ENCODE peak calls at places on chromosomes 4 and X, in nine cellular contexts. C, Z, N, P, J, L, E, B and M are unnamed samples.
A peak's percentile ranks its signal among the peaks of the same experiment; 100 is the strongest.

GRCh38 chr4:48379587-48380140 is 38.3 kb downstream of the SLAIN2 start:
- DNase-seq in C (no peak), Z (no peak), N (no peak), P (no peak), J (no peak), L (no peak), E (no peak), B (no peak), M (no peak)

GRCh38 chr4:128427832-128428366 is 140.3 kb upstream of the PGRMC2 start:
- DNase-seq in C (peak; percentile 68), Z (peak; percentile 51), N (no peak), P (no peak), J (no peak), L (no peak), E (no peak), B (no peak), M (no peak)

GRCh38 chr4:10161840-10162239 is 45.2 kb upstream of the WDR1 start:
- DNase-seq in C (no peak), Z (no peak), N (no peak), P (no peak), J (no peak), L (no peak), E (no peak), B (no peak), M (peak; percentile 65)

GRCh38 chr4:158050942-158051341 is 121.9 kb downstream of the GASK1B start:
- DNase-seq in C (no peak), Z (no peak), N (no peak), P (no peak), J (no peak), L (no peak), E (no peak), B (no peak), M (no peak)

GRCh38 chr4:54234497-54235205 is 5.6 kb downstream of the PDGFRA start:
- DNase-seq in C (no peak), Z (no peak), N (no peak), P (no peak), J (no peak), L (no peak), E (peak; percentile 32), B (no peak), M (no peak)

GRCh38 chr4:147547314-147548056 is 66.6 kb downstream of the EDNRA start:
- DNase-seq in C (peak; percentile 32), Z (no peak), N (no peak), P (peak; percentile 9), J (no peak), L (no peak), E (no peak), B (no peak), M (no peak)

GRCh38 chrX:12403474-12404082 is 265.3 kb downstream of the FRMPD4 start:
- DNase-seq in C (no peak), Z (no peak), N (no peak), P (no peak), J (no peak), L (no peak), E (no peak), B (no peak), M (no peak)

GRCh38 chrX:150869450-150869849 is 29.0 kb downstream of the CD99L2 start:
- DNase-seq in C (no peak), Z (no peak), N (no peak), P (no peak), J (peak; percentile 25), L (no peak), E (no peak), B (no peak), M (no peak)

GRCh38 chr4:55411621-55412020 is 15.9 kb downstream of the TMEM165 start:
- DNase-seq in C (no peak), Z (no peak), N (no peak), P (no peak), J (no peak), L (no peak), E (no peak), B (no peak), M (no peak)

GRCh38 chr4:152408514-152409327 is 127.2 kb downstream of the FBXW7 start:
- DNase-seq in C (peak; percentile 25), Z (peak; percentile 10), N (no peak), P (peak; percentile 13), J (no peak), L (peak; percentile 5), E (no peak), B (peak; percentile 22), M (peak; percentile 23)

GRCh38 chr4:132334081-132334480 is 815.0 kb upstream of the PCDH10 start:
- DNase-seq in C (peak; percentile 42), Z (no peak), N (no peak), P (no peak), J (no peak), L (no peak), E (no peak), B (no peak), M (no peak)

GRCh38 chr4:105283501-105283900 is 136.8 kb downstream of the TET2 start:
- DNase-seq in C (peak; percentile 17), Z (no peak), N (no peak), P (no peak), J (no peak), L (no peak), E (no peak), B (no peak), M (no peak)

GRCh38 chr4:91681544-91681943 is 622.2 kb upstream of the GRID2 start:
- DNase-seq in C (no peak), Z (no peak), N (no peak), P (no peak), J (no peak), L (no peak), E (no peak), B (no peak), M (no peak)

GRCh38 chr4:125432078-125432477 is 117.3 kb downstream of the FAT4 start:
- DNase-seq in C (peak; percentile 12), Z (no peak), N (no peak), P (no peak), J (no peak), L (peak; percentile 11), E (no peak), B (peak; percentile 13), M (no peak)

GRCh38 chrX:110418220-110418856 is 59.7 kb downstream of the RTL9 start:
- DNase-seq in C (peak; percentile 70), Z (no peak), N (no peak), P (peak; percentile 23), J (no peak), L (peak; percentile 49), E (no peak), B (peak; percentile 10), M (no peak)
- TF ChIP-seq CTCF in C (peak; percentile 72), Z (peak; percentile 68), N (peak; percentile 22), P (peak; percentile 42), J (peak; percentile 69), L (peak; percentile 55), E (no peak), B (peak; percentile 26), M (no peak)

GRCh38 chrX:114952696-114953095 is 64.7 kb downstream of the IL13RA2 start:
- DNase-seq in C (no peak), Z (no peak), N (no peak), P (no peak), J (no peak), L (no peak), E (no peak), B (no peak), M (no peak)
- TF ChIP-seq CTCF in C (no peak), Z (peak; percentile 5), N (no peak), P (no peak), J (no peak), L (no peak), E (no peak), B (no peak), M (no peak)

GRCh38 chrX:115896362-115896761 is 274.2 kb upstream of the AGTR2 start:
- DNase-seq in C (no peak), Z (no peak), N (no peak), P (no peak), J (peak; percentile 70), L (no peak), E (no peak), B (no peak), M (no peak)

GRCh38 chrX:115895678-115896329 is 274.7 kb upstream of the AGTR2 start:
- DNase-seq in C (no peak), Z (no peak), N (no peak), P (no peak), J (peak; percentile 83), L (no peak), E (no peak), B (no peak), M (no peak)

GRCh38 chrX:115897956-115898355 is 272.6 kb upstream of the AGTR2 start:
- DNase-seq in C (no peak), Z (no peak), N (no peak), P (no peak), J (no peak), L (no peak), E (no peak), B (no peak), M (no peak)

GRCh38 chrX:115900425-115900824 is 270.1 kb upstream of the AGTR2 start:
- DNase-seq in C (no peak), Z (no peak), N (no peak), P (no peak), J (peak; percentile 57), L (no peak), E (no peak), B (no peak), M (no peak)

DNA sequence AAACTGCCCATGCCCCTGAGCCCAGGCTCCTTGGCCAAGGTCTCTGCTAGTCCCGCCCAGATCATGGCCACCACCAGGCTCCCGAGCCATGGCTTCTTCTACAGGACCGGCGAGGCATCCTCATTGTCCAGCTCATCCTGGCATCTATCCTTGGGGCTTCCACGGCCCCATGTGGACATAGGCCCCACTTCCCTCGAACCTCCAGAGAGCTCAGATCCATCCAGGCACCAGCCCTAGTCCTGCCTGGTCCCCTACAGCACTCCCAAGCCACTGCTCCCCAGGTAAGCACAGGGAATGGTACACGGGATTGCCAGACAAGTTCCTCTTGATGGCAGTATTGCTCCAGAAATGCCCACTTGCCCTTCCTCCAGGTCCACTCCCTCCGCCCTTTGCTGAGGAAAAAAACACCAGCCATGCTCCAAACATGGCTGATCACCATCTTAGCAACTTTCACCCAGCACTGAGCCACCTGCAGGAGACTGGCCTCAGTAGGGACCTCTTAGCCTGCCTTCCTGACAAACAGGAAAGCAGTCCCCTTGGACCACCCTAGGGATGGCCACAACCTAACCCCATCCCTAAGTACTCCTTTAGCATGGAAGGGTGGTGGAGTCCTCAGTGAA is 272.1 kb upstream of the AGTR2 start:
- DNase-seq in C (no peak), Z (no peak), N (peak; percentile 64), P (peak; percentile 59), J (peak; percentile 73), L (no peak), E (no peak), B (peak; percentile 15), M (no peak)
- TF ChIP-seq CTCF in C (no peak), Z (peak; percentile 31), N (peak; percentile 27), P (peak; percentile 74), J (no peak), L (no peak), E (no peak), B (no peak), M (no peak)

DNA sequence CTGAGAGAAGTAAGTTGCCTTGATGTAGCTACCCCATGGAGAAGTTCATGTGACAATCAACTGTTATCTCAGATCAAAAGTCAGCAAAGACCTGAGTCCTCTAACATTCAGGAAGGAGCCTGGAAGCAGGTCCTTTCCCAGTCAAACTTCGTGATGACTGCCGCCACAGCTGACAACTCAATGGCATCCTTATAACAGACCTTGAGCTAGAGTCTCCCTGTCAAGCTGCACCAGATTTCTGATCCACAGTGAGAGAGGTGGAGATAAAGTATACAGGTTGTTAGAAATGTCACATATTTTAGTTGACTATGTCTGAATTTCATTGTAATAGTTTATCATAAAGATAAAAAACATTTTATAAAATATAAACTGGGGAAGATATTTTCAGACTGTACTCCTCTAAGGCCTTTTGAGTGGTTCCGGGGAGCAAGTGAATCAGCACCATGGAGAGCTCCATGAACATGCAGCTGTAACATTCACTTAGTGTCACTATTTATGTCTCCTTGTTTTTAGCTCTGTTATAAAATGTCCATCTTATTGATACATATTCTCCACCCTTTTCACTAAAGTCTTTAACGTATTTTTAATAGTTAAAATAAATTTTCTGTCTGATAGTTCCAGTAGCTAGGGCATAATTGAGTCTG is 1653.5 kb upstream of the AGA start:
- DNase-seq in C (no peak), Z (no peak), N (no peak), P (no peak), J (no peak), L (peak; percentile 75), E (no peak), B (peak; percentile 59), M (peak; percentile 3)
- TF ChIP-seq CTCF in C (no peak), Z (no peak), N (no peak), P (no peak), J (no peak), L (no peak), E (no peak), B (no peak), M (no peak)